ENCODE peak calls at places on chromosomes 13 and 19, in eight cellular contexts. M is CD8-positive, alpha-beta memory T cell; Z is activated naive CD8-positive, alpha-beta T cell treated with anti-CD3 and anti-CD28 coated beads, Interleukin-2, amount 50 U/mL, for 24 hours; S is HEK293T; J is lower leg skin; E is AG08396; R is T follicular helper cell; D is left kidney. Q is an unnamed sample.

GRCh38 chr13:33838567-33839131 is 20.7 kb downstream of the RFC3 start:
- DNase-seq in D (no peak), Z (no peak), S (no peak), M (no peak), J (no peak), E (no peak), R (no peak), Q (no peak)

GRCh38 chr19:8306235-8307054 is 1.7 kb downstream of the CD320 start:
- DNase-seq in M (no peak), D (no peak), Z (peak), J (peak), S (no peak), R (no peak), E (no peak), Q (peak)

GRCh38 chr19:47019431-47020041 is at the start of gene NPAS1:
- DNase-seq in S (peak), Z (no peak), E (peak), D (peak), J (no peak), R (no peak), M (no peak), Q (no peak)

GRCh38 chr13:30091691-30092090 is 215.7 kb downstream of the KATNAL1 start:
- DNase-seq in D (no peak), E (no peak), R (no peak), Z (no peak), M (no peak), J (no peak), S (no peak), Q (no peak)

GRCh38 chr19:2461751-2462634 is 5.2 kb upstream of the LMNB2 start:
- DNase-seq in J (no peak), S (peak), R (peak), E (peak), D (peak), Z (peak), M (peak), Q (peak)

GRCh38 chr19:6212403-6213265 is 67.1 kb downstream of the MLLT1 start:
- DNase-seq in J (no peak), Z (no peak), D (no peak), M (no peak), S (no peak), E (peak), R (no peak), Q (no peak)

GRCh38 chr19:46984077-46985010 is 35.3 kb upstream of the NPAS1 start:
- DNase-seq in E (no peak), S (no peak), M (no peak), D (peak), R (no peak), Z (no peak), J (no peak), Q (no peak)

GRCh38 chr19:48715681-48716171 is 3.8 kb downstream of the MAMSTR start:
- DNase-seq in M (no peak), R (no peak), E (no peak), J (no peak), D (no peak), Z (no peak), S (no peak), Q (no peak)

GRCh38 chr19:48752511-48753365 is at the start of gene FUT1:
- DNase-seq in Z (peak), S (no peak), M (peak), D (peak), J (no peak), R (no peak), E (peak), Q (no peak)

Q was measured in osteocyte.